ENCODE peak calls at places on chromosomes 2 and 18, in ten cellular contexts. R, X, H, T, B, C, P, K, F and Y are unnamed samples.

GRCh38 chr2:150911766-150912280 is 349.8 kb downstream of the RBM43 start:
- DNase-seq in R (peak), X (peak), H (no peak), T (peak), B (peak), C (no peak), P (peak), K (no peak), F (peak), Y (peak)

GRCh38 chr2:182713611-182714010 is 2.4 kb upstream of the DNAJC10 start:
- DNase-seq in R (no peak), X (no peak), H (peak), T (no peak), B (peak), C (no peak), P (no peak), K (no peak), F (no peak), Y (no peak)

GRCh38 chr2:200814917-200815316 is 3.2 kb downstream of the BZW1 start:
- DNase-seq in R (no peak), X (no peak), H (no peak), T (no peak), B (peak), C (no peak), P (no peak), K (no peak), F (no peak), Y (no peak)

GRCh38 chr2:239678186-239678490 is 277.3 kb upstream of the HDAC4 start:
- DNase-seq in R (no peak), X (no peak), H (no peak), T (no peak), B (no peak), C (no peak), P (no peak), K (no peak), F (no peak), Y (no peak)

GRCh38 chr2:212259236-212259635 is 279.4 kb downstream of the ERBB4 start:
- DNase-seq in R (no peak), X (no peak), H (no peak), T (no peak), B (no peak), C (no peak), P (no peak), K (no peak), F (no peak), Y (no peak)

GRCh38 chr18:48592540-48592939 is 53.7 kb downstream of the CTIF start:
- DNase-seq in R (no peak), X (no peak), H (peak), T (no peak), B (no peak), C (no peak), P (no peak), K (no peak), F (no peak), Y (no peak)

GRCh38 chr2:19933351-19933981 is 31.7 kb upstream of the TTC32 start:
- DNase-seq in R (peak), X (no peak), H (no peak), T (no peak), B (peak), C (no peak), P (no peak), K (peak), F (no peak), Y (no peak)

GRCh38 chr2:216492951-216493685 is 5.5 kb upstream of the RPL37A start:
- DNase-seq in R (peak), X (no peak), H (no peak), T (no peak), B (peak), C (no peak), P (no peak), K (no peak), F (no peak), Y (no peak)

GRCh38 chr2:76391663-76392062 is 680.9 kb upstream of the GCFC2 start:
- DNase-seq in R (no peak), X (peak), H (no peak), T (no peak), B (no peak), C (no peak), P (no peak), K (no peak), F (no peak), Y (no peak)

GRCh38 chr18:32771169-32771751 is 1.6 kb downstream of the KLHL14 start:
- DNase-seq in R (peak), X (peak), H (no peak), T (peak), B (no peak), C (no peak), P (no peak), K (peak), F (no peak), Y (no peak)

GRCh38 chr2:131145040-131145439 is 39.9 kb downstream of the PLEKHB2 start:
- DNase-seq in R (no peak), X (no peak), H (no peak), T (no peak), B (no peak), C (no peak), P (no peak), K (no peak), F (no peak), Y (no peak)

GRCh38 chr18:9348079-9348671 is 13.6 kb downstream of the TWSG1 start:
- DNase-seq in R (peak), X (no peak), H (no peak), T (no peak), B (peak), C (no peak), P (no peak), K (no peak), F (no peak), Y (no peak)

GRCh38 chr2:98502556-98503335 is 58.1 kb downstream of the INPP4A start:
- DNase-seq in R (peak), X (no peak), H (no peak), T (no peak), B (peak), C (no peak), P (no peak), K (no peak), F (no peak), Y (no peak)

GRCh38 chr18:76708727-76709353 is 113.5 kb upstream of the ZNF236 start:
- DNase-seq in R (no peak), X (no peak), H (no peak), T (no peak), B (no peak), C (no peak), P (no peak), K (no peak), F (no peak), Y (peak)

GRCh38 chr18:79139206-79139605 is 70.0 kb downstream of the ATP9B start:
- DNase-seq in R (no peak), X (no peak), H (no peak), T (no peak), B (no peak), C (no peak), P (no peak), K (no peak), F (no peak), Y (no peak)

GRCh38 chr2:154546341-154546740 is 152.2 kb upstream of the KCNJ3 start:
- DNase-seq in R (no peak), X (no peak), H (no peak), T (no peak), B (no peak), C (no peak), P (no peak), K (no peak), F (no peak), Y (no peak)

GRCh38 chr2:85750509-85751299 is 3.1 kb upstream of the ATOH8 start:
- DNase-seq in R (peak), X (peak), H (peak), T (peak), B (peak), C (no peak), P (peak), K (peak), F (peak), Y (peak)

GRCh38 chr2:3728104-3729054 is 25.0 kb downstream of the DCDC2C start:
- DNase-seq in R (peak), X (no peak), H (peak), T (no peak), B (peak), C (peak), P (no peak), K (peak), F (no peak), Y (peak)

GRCh38 chr2:114784890-114785583 is 342.6 kb downstream of the DPP10 start:
- DNase-seq in R (no peak), X (no peak), H (no peak), T (no peak), B (no peak), C (no peak), P (no peak), K (no peak), F (no peak), Y (no peak)

GRCh38 chr2:224220581-224221255 is 181.2 kb downstream of the FAM124B start:
- DNase-seq in R (peak), X (no peak), H (no peak), T (no peak), B (no peak), C (no peak), P (no peak), K (no peak), F (no peak), Y (no peak)

GRCh38 chr2:35343135-35343534 is 1012.4 kb upstream of the CRIM1 start:
- DNase-seq in R (no peak), X (no peak), H (no peak), T (no peak), B (no peak), C (no peak), P (no peak), K (no peak), F (no peak), Y (no peak)

GRCh38 chr2:85175369-85176299 is 42.4 kb downstream of the TCF7L1 start:
- DNase-seq in R (peak), X (peak), H (no peak), T (no peak), B (peak), C (no peak), P (peak), K (no peak), F (no peak), Y (no peak)

GRCh38 chr2:26579723-26580040 is 61.5 kb downstream of the CIB4 start:
- DNase-seq in R (no peak), X (no peak), H (no peak), T (no peak), B (no peak), C (no peak), P (no peak), K (no peak), F (no peak), Y (no peak)

GRCh38 chr2:27378096-27378808 is 2.3 kb downstream of the ZNF513 start:
- DNase-seq in R (peak), X (no peak), H (no peak), T (no peak), B (peak), C (no peak), P (peak), K (peak), F (no peak), Y (peak)

GRCh38 chr18:63192885-63193349 is 126.7 kb downstream of the BCL2 start:
- DNase-seq in R (no peak), X (no peak), H (no peak), T (no peak), B (no peak), C (no peak), P (no peak), K (no peak), F (no peak), Y (no peak)

GRCh38 chr2:42304059-42304713 is 56.8 kb downstream of the COX7A2L start:
- DNase-seq in R (no peak), X (no peak), H (no peak), T (no peak), B (no peak), C (no peak), P (no peak), K (no peak), F (no peak), Y (no peak)

GRCh38 chr2:36444206-36444605 is 88.6 kb downstream of the CRIM1 start:
- DNase-seq in R (no peak), X (no peak), H (no peak), T (no peak), B (no peak), C (no peak), P (no peak), K (no peak), F (no peak), Y (no peak)

GRCh38 chr18:48676346-48676745 is 137.5 kb downstream of the CTIF start:
- DNase-seq in R (no peak), X (no peak), H (no peak), T (no peak), B (no peak), C (no peak), P (peak), K (no peak), F (no peak), Y (peak)

GRCh38 chr2:16962459-16962858 is 296.8 kb upstream of the CYRIA start:
- DNase-seq in R (no peak), X (no peak), H (no peak), T (no peak), B (no peak), C (no peak), P (no peak), K (no peak), F (no peak), Y (no peak)

GRCh38 chr2:3737128-3737527 is 33.8 kb downstream of the DCDC2C start:
- DNase-seq in R (no peak), X (no peak), H (no peak), T (no peak), B (no peak), C (no peak), P (no peak), K (no peak), F (no peak), Y (no peak)

GRCh38 chr18:79489900-79490592 is 94.3 kb downstream of the NFATC1 start:
- DNase-seq in R (no peak), X (no peak), H (no peak), T (no peak), B (no peak), C (no peak), P (peak), K (no peak), F (no peak), Y (no peak)